ENCODE peak calls at places on chromosomes 3 and 15, in four cellular contexts. Q is upper lobe of right lung, U is WERI-Rb-1, R is dorsolateral prefrontal cortex. F is an unnamed sample.
A peak's percentile ranks its signal among the peaks of the same experiment; 100 is the strongest.

GRCh38 chr3:31077826-31078225 is 183.4 kb upstream of the GADL1 start:
- DNase-seq in Q (no peak), U (no peak), R (no peak), F (no peak)

GRCh38 chr3:187264946-187265345 is 26.6 kb downstream of the MASP1 start:
- DNase-seq in Q (no peak), U (no peak), R (no peak), F (no peak)

GRCh38 chr3:21654662-21655061 is 96.3 kb downstream of the ZNF385D start:
- DNase-seq in Q (no peak), U (no peak), R (no peak), F (no peak)

GRCh38 chr3:98577178-98577895 is 16.1 kb downstream of the CPOX start:
- DNase-seq in Q (no peak), U (no peak), R (no peak), F (no peak)

GRCh38 chr3:143707848-143708247 is 140.4 kb downstream of the SLC9A9 start:
- DNase-seq in Q (no peak), U (no peak), R (no peak), F (no peak)

GRCh38 chr15:74208901-74209559 is 6.4 kb upstream of the STRA6 start:
- DNase-seq in Q (no peak), U (peak; percentile 92), R (no peak), F (no peak)

GRCh38 chr3:141430326-141430725 is 56.5 kb upstream of the RASA2 start:
- DNase-seq in Q (no peak), U (peak; percentile 90), R (no peak), F (no peak)

GRCh38 chr15:99704444-99704838 is 28.8 kb downstream of the LYSMD4 start:
- DNase-seq in Q (no peak), U (no peak), R (no peak), F (no peak)

GRCh38 chr3:127524300-127524896 is 66.1 kb downstream of the TPRA1 start:
- DNase-seq in Q (no peak), U (no peak), R (peak; percentile 29), F (no peak)

GRCh38 chr15:74392402-74392876 is 25.0 kb upstream of the CYP11A1 start:
- DNase-seq in Q (no peak), U (no peak), R (peak; percentile 75), F (no peak)

GRCh38 chr15:64133619-64134018 is 17.9 kb upstream of the SNX22 start:
- DNase-seq in Q (no peak), U (no peak), R (no peak), F (no peak)

GRCh38 chr3:194328080-194328571 is 23.0 kb downstream of the CPN2 start:
- DNase-seq in Q (no peak), U (no peak), R (no peak), F (no peak)

GRCh38 chr3:6657591-6657990 is 203.3 kb upstream of the GRM7 start:
- DNase-seq in Q (no peak), U (no peak), R (no peak), F (no peak)

GRCh38 chr3:115071611-115072010 is 75.5 kb downstream of the ZBTB20 start:
- DNase-seq in Q (no peak), U (no peak), R (peak; percentile 58), F (no peak)

GRCh38 chr3:170976190-170976519 is 50.4 kb downstream of the SLC2A2 start:
- DNase-seq in Q (no peak), U (no peak), R (no peak), F (no peak)

GRCh38 chr3:27639271-27639670 is 82.9 kb downstream of the EOMES start:
- DNase-seq in Q (no peak), U (no peak), R (no peak), F (no peak)

GRCh38 chr3:189195302-189195701 is 23.5 kb downstream of the TPRG1 start:
- DNase-seq in Q (peak; percentile 67), U (peak; percentile 22), R (no peak), F (no peak)

GRCh38 chr3:13352621-13353131 is 67.4 kb downstream of the NUP210 start:
- DNase-seq in Q (no peak), U (no peak), R (no peak), F (no peak)

GRCh38 chr3:172291650-172292049 is 156.6 kb downstream of the GHSR start:
- DNase-seq in Q (no peak), U (peak; percentile 15), R (no peak), F (no peak)

GRCh38 chr15:68298882-68299381 is 21.4 kb downstream of the FEM1B start:
- DNase-seq in Q (no peak), U (no peak), R (no peak), F (no peak)

GRCh38 chr3:13015286-13016082 is 57.7 kb downstream of the IQSEC1 start:
- DNase-seq in Q (peak; percentile 81), U (no peak), R (peak; percentile 28), F (no peak)

GRCh38 chr3:159039286-159039685 is 237.4 kb downstream of the MFSD1 start:
- DNase-seq in Q (no peak), U (no peak), R (no peak), F (no peak)

GRCh38 chr3:124362418-124362817 is 367.8 kb upstream of the UMPS start:
- DNase-seq in Q (no peak), U (no peak), R (no peak), F (no peak)

GRCh38 chr15:75153565-75154248 is 48.0 kb upstream of the C15orf39 start:
- DNase-seq in Q (no peak), U (no peak), R (no peak), F (no peak)

GRCh38 chr3:148816971-148817519 is 10.6 kb upstream of the CPB1 start:
- DNase-seq in Q (no peak), U (no peak), R (no peak), F (no peak)

GRCh38 chr3:19103510-19103909 is 44.8 kb upstream of the KCNH8 start:
- DNase-seq in Q (no peak), U (no peak), R (no peak), F (no peak)

GRCh38 chr3:43330981-43331380 is 44.6 kb downstream of the SNRK start:
- DNase-seq in Q (no peak), U (no peak), R (no peak), F (no peak)

GRCh38 chr3:130755666-130756065 is 9.0 kb upstream of the PIK3R4 start:
- DNase-seq in Q (no peak), U (no peak), R (no peak), F (no peak)

GRCh38 chr3:14335774-14336413 is 66.5 kb upstream of the SLC6A6 start:
- DNase-seq in Q (no peak), U (no peak), R (no peak), F (no peak)

GRCh38 chr3:43366880-43367279 is 80.5 kb downstream of the SNRK start:
- DNase-seq in Q (no peak), U (peak; percentile 55), R (no peak), F (no peak)

GRCh38 chr3:53089511-53089910 is 40.7 kb downstream of the RFT1 start:
- DNase-seq in Q (no peak), U (no peak), R (no peak), F (no peak)

GRCh38 chr3:178714971-178715832 is 179.0 kb downstream of the KCNMB2 start:
- DNase-seq in Q (no peak), U (no peak), R (no peak), F (no peak)

GRCh38 chr3:146277953-146278631 is 27.2 kb upstream of the PLSCR4 start:
- DNase-seq in Q (no peak), U (no peak), R (no peak), F (no peak)

GRCh38 chr3:139353920-139354556 is 10.2 kb downstream of the MRPS22 start:
- DNase-seq in Q (no peak), U (peak; percentile 70), R (no peak), F (no peak)

DNA sequence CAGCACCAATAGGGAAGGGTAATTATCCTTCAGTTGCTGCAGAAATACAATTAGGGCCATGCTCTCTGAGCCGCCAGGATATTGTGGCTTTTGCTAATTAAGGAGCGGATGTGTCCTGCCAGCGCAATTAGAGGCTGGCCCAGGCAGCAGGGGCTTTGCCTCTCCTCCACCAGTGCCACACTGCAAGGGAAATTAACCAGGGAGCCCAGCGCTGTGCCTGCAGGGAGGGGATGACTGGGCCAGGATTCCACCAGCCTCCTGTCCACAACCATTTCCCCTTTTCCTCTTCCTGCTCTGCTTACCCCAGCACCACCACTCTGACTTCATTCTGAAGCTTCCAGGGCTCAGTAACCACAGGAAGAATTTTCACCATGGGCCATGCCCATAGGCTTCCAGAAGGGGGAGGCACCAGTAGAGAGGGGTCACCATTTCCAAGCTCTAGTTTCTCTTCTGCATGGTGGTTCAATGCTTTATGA is 10.3 kb upstream of the AEN start:
- DNase-seq in Q (no peak), U (no peak), R (no peak), F (no peak)
- TF ChIP-seq CTCF in Q (no peak), U (peak; percentile 20), R (no peak), F (no peak)

GRCh38 chr15:70140543-70141375 is 43.0 kb upstream of the TLE3 start:
- DNase-seq in Q (peak; percentile 81), U (no peak), R (no peak), F (no peak)

GRCh38 chr15:70142072-70142321 is 44.3 kb upstream of the TLE3 start:
- DNase-seq in Q (no peak), U (no peak), R (no peak), F (no peak)

GRCh38 chr15:70140031-70140542 is 42.4 kb upstream of the TLE3 start:
- DNase-seq in Q (no peak), U (no peak), R (no peak), F (no peak)

GRCh38 chr15:70141376-70142071 is 43.8 kb upstream of the TLE3 start:
- DNase-seq in Q (peak; percentile 69), U (no peak), R (no peak), F (no peak)

GRCh38 chr15:70142322-70143191 is 44.8 kb upstream of the TLE3 start:
- DNase-seq in Q (peak; percentile 76), U (no peak), R (no peak), F (no peak)
- TF ChIP-seq CTCF in Q (no peak), U (no peak), R (no peak), F (no peak)

DNA sequence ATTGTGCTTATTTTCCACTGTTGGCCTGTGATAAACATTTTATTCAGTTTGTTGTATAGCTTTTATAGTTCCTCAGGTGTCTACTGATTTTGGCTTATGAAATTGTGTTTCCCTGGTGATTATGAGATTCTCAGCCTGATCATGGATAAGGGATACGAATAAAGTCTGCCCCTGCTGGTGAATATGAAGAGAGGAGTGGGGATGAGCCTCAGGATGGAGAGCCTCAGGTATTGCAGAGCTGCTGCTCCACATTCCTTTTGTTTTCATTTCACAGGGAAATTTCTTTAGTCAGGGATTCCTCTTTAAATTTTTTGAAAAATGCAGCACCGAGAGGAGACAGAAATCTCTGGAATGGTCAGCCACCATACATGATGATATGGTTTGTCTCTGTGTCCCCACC is 14.7 kb upstream of the RAB6B start:
- DNase-seq in Q (no peak), U (no peak), R (no peak), F (no peak)
- TF ChIP-seq CTCF in Q (no peak), U (peak; percentile 54), R (peak; percentile 15), F (peak; percentile 33)

DNA sequence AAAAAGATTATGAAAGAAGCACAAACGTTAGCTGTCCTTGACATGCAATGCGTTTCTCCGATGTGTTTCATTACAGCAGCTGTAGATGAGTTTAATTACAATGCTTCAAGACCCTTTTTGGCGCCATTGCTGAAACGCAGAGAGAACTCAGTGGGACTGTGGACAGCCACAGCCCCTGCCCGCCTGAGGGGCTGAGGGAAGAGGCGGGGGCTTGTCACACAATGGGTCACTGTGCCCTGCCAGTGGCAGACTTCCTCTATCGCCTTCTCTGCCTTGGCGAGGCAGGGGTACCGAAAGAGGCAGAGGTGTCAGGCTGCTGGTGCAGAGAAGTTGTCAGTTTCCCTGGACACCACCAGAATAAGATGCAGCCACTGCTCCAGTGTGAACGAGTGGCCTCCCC is 252.0 kb downstream of the NR2F2 start:
- DNase-seq in Q (no peak), U (no peak), R (no peak), F (no peak)
- TF ChIP-seq CTCF in Q (no peak), U (no peak), R (no peak), F (no peak)